ENCODE peak calls at places on chromosomes 7 and 10, in six cellular contexts. J is HS-5, H is A172, L is psoas muscle, I is trophoblast cell, W is BJ. K is an unnamed sample.

GRCh38 chr10:35416628-35417625 is 80.6 kb downstream of the CCNY start:
- DNase-seq in H (no peak), J (no peak), W (no peak), I (no peak), L (no peak), K (no peak)

GRCh38 chr7:8065356-8065813 is 96.8 kb downstream of the GLCCI1 start:
- DNase-seq in I (peak), L (no peak), J (peak), H (peak), W (peak), K (peak)

GRCh38 chr10:87882555-87883294 is 19.3 kb downstream of the PTEN start:
- DNase-seq in L (no peak), H (no peak), W (no peak), I (no peak), J (no peak), K (no peak)

GRCh38 chr10:120429395-120429794 is 27.6 kb upstream of the PLPP4 start:
- DNase-seq in W (no peak), I (no peak), H (no peak), L (no peak), J (no peak), K (peak)

GRCh38 chr7:131238260-131238940 is 89.3 kb upstream of the MKLN1 start:
- DNase-seq in W (no peak), J (peak), I (no peak), H (peak), L (no peak), K (no peak)

GRCh38 chr7:123241809-123242208 is 42.0 kb upstream of the SLC13A1 start:
- DNase-seq in I (no peak), W (no peak), L (no peak), H (no peak), J (no peak), K (no peak)

GRCh38 chr10:6348091-6348862 is 145.5 kb downstream of the PFKFB3 start:
- DNase-seq in L (peak), H (peak), J (no peak), W (peak), I (peak), K (no peak)

GRCh38 chr10:99682752-99683151 is 23.4 kb downstream of the ENTPD7 start:
- DNase-seq in I (no peak), J (no peak), H (peak), W (no peak), L (no peak), K (no peak)

GRCh38 chr7:3106353-3106752 is 62.7 kb upstream of the CARD11 start:
- DNase-seq in I (no peak), H (no peak), W (no peak), J (no peak), L (no peak), K (no peak)

GRCh38 chr7:65839846-65840245 is 33.0 kb upstream of the VKORC1L1 start:
- DNase-seq in H (no peak), W (no peak), J (no peak), I (no peak), L (no peak), K (no peak)

GRCh38 chr7:152076324-152076821 is 50.9 kb downstream of the GALNT11 start:
- DNase-seq in W (no peak), L (no peak), J (no peak), H (no peak), I (peak), K (no peak)

GRCh38 chr10:70060389-70060788 is 7.7 kb downstream of the MACROH2A2 start:
- DNase-seq in W (no peak), L (no peak), J (no peak), H (no peak), I (no peak), K (no peak)

GRCh38 chr7:105902325-105902911 is 26.0 kb upstream of the ATXN7L1 start:
- DNase-seq in J (no peak), H (no peak), W (no peak), L (no peak), I (no peak), K (no peak)

GRCh38 chr7:151426486-151426905 is 13.4 kb downstream of the CRYGN start:
- DNase-seq in W (peak), H (peak), J (no peak), L (peak), I (no peak), K (peak)

GRCh38 chr10:124573726-124574455 is 112.3 kb downstream of the LHPP start:
- DNase-seq in H (no peak), I (no peak), J (no peak), L (no peak), W (no peak), K (no peak)

GRCh38 chr7:91330378-91331295 is 66.4 kb downstream of the FZD1 start:
- DNase-seq in H (no peak), I (no peak), J (no peak), L (no peak), W (no peak), K (no peak)

K was measured in AG04449.